ENCODE peak calls at places on chromosomes 13 and 19, in ten cellular contexts. F, Q, K, T, W, N, X, B, C and Z are unnamed samples.

GRCh38 chr13:68908879-68909278 is 1198.7 kb upstream of the ATXN8OS start:
- DNase-seq in F (no peak), N (no peak), T (no peak), W (no peak), X (no peak), C (no peak), B (no peak), Q (no peak), K (no peak), Z (no peak)

GRCh38 chr13:23392313-23392712 is 41.2 kb downstream of the SACS start:
- DNase-seq in T (no peak), K (no peak), B (no peak), X (no peak), C (no peak), F (no peak), W (no peak), N (no peak), Q (no peak), Z (no peak)

GRCh38 chr13:26967119-26968038 is 204.2 kb downstream of the USP12 start:
- DNase-seq in C (no peak), Q (no peak), T (no peak), X (no peak), K (no peak), N (no peak), B (no peak), W (no peak), F (no peak), Z (no peak)

GRCh38 chr19:2567580-2567979 is 91.7 kb downstream of the GADD45B start:
- DNase-seq in W (no peak), T (no peak), B (no peak), F (no peak), X (peak), N (no peak), K (peak), C (no peak), Q (no peak), Z (no peak)

GRCh38 chr13:79194272-79194671 is 211.8 kb downstream of the RBM26 start:
- DNase-seq in W (no peak), K (no peak), N (no peak), T (peak), F (no peak), X (no peak), C (no peak), Q (no peak), B (peak), Z (no peak)

GRCh38 chr13:31421756-31422155 is 222.0 kb downstream of the B3GLCT start:
- DNase-seq in K (no peak), Q (no peak), X (no peak), W (no peak), T (no peak), B (no peak), C (no peak), N (no peak), F (no peak), Z (no peak)

GRCh38 chr13:98977568-98978270 is at the start of gene DOCK9:
- DNase-seq in X (no peak), Q (no peak), K (peak), N (peak), F (no peak), W (peak), T (no peak), C (peak), B (no peak), Z (peak)

GRCh38 chr13:21106089-21106488 is 44.7 kb upstream of the LATS2 start:
- DNase-seq in K (no peak), N (no peak), B (no peak), C (no peak), T (no peak), X (no peak), F (no peak), W (no peak), Q (no peak), Z (no peak)